ENCODE peak calls at places on chromosome 4, in nine cellular contexts. One of them, this sample, is unnamed.

GRCh38 chr4:67776746-67777145 is 22.6 kb upstream of the GNRHR start:
- DNase-seq in HCT116: no peak
- DNase-seq in heart left ventricle: no peak
- DNase-seq in bronchial epithelial cell: no peak
- DNase-seq in tibial nerve: no peak
- DNase-seq in SK-N-SH: no peak
- DNase-seq in PC-3: no peak
- DNase-seq in transverse colon: no peak
- DNase-seq in neural crest cell: no peak
- DNase-seq in this sample: no peak

GRCh38 chr4:125847518-125847917 is 532.8 kb downstream of the FAT4 start:
- DNase-seq in bronchial epithelial cell: no peak
- DNase-seq in neural crest cell: no peak
- DNase-seq in heart left ventricle: no peak
- DNase-seq in tibial nerve: no peak
- DNase-seq in transverse colon: no peak
- DNase-seq in HCT116: no peak
- DNase-seq in PC-3: no peak
- DNase-seq in SK-N-SH: no peak
- DNase-seq in this sample: no peak

GRCh38 chr4:111454961-111455360 is 690.3 kb upstream of the FAM241A start:
- DNase-seq in tibial nerve: no peak
- DNase-seq in bronchial epithelial cell: no peak
- DNase-seq in heart left ventricle: no peak
- DNase-seq in PC-3: no peak
- DNase-seq in transverse colon: peak
- DNase-seq in SK-N-SH: no peak
- DNase-seq in neural crest cell: no peak
- DNase-seq in HCT116: no peak
- DNase-seq in this sample: no peak

GRCh38 chr4:21901281-21901680 is 47.3 kb downstream of the KCNIP4 start:
- DNase-seq in bronchial epithelial cell: no peak
- DNase-seq in tibial nerve: no peak
- DNase-seq in PC-3: peak
- DNase-seq in heart left ventricle: no peak
- DNase-seq in HCT116: no peak
- DNase-seq in transverse colon: no peak
- DNase-seq in SK-N-SH: no peak
- DNase-seq in neural crest cell: no peak
- DNase-seq in this sample: no peak

GRCh38 chr4:156638332-156638731 is 333.3 kb downstream of the PDGFC start:
- DNase-seq in PC-3: no peak
- DNase-seq in neural crest cell: no peak
- DNase-seq in transverse colon: no peak
- DNase-seq in bronchial epithelial cell: no peak
- DNase-seq in SK-N-SH: no peak
- DNase-seq in tibial nerve: no peak
- DNase-seq in heart left ventricle: no peak
- DNase-seq in HCT116: no peak
- DNase-seq in this sample: no peak

GRCh38 chr4:101028886-101029285 is 318.4 kb downstream of the PPP3CA start:
- DNase-seq in HCT116: no peak
- DNase-seq in PC-3: no peak
- DNase-seq in transverse colon: no peak
- DNase-seq in neural crest cell: no peak
- DNase-seq in SK-N-SH: no peak
- DNase-seq in heart left ventricle: no peak
- DNase-seq in bronchial epithelial cell: no peak
- DNase-seq in tibial nerve: no peak
- DNase-seq in this sample: no peak

GRCh38 chr4:107853444-107854325 is 29.0 kb downstream of the SGMS2 start:
- DNase-seq in neural crest cell: no peak
- DNase-seq in transverse colon: no peak
- DNase-seq in PC-3: peak
- DNase-seq in SK-N-SH: no peak
- DNase-seq in tibial nerve: no peak
- DNase-seq in bronchial epithelial cell: peak
- DNase-seq in HCT116: peak
- DNase-seq in heart left ventricle: no peak
- DNase-seq in this sample: no peak

GRCh38 chr4:90226734-90227133 is 99.5 kb downstream of the CCSER1 start:
- DNase-seq in HCT116: no peak
- DNase-seq in PC-3: peak
- DNase-seq in transverse colon: no peak
- DNase-seq in tibial nerve: no peak
- DNase-seq in bronchial epithelial cell: no peak
- DNase-seq in SK-N-SH: no peak
- DNase-seq in heart left ventricle: no peak
- DNase-seq in neural crest cell: no peak
- DNase-seq in this sample: no peak

GRCh38 chr4:102036619-102037376 is 246.3 kb downstream of the BANK1 start:
- DNase-seq in heart left ventricle: no peak
- DNase-seq in SK-N-SH: no peak
- DNase-seq in HCT116: no peak
- DNase-seq in neural crest cell: no peak
- DNase-seq in tibial nerve: no peak
- DNase-seq in transverse colon: no peak
- DNase-seq in bronchial epithelial cell: peak
- DNase-seq in PC-3: no peak
- DNase-seq in this sample: no peak

GRCh38 chr4:146510942-146511341 is 10.8 kb downstream of the SLC10A7 start:
- DNase-seq in heart left ventricle: no peak
- DNase-seq in transverse colon: no peak
- DNase-seq in SK-N-SH: no peak
- DNase-seq in tibial nerve: no peak
- DNase-seq in bronchial epithelial cell: no peak
- DNase-seq in PC-3: no peak
- DNase-seq in HCT116: no peak
- DNase-seq in neural crest cell: no peak
- DNase-seq in this sample: no peak
- TF ChIP-seq CTCF in heart left ventricle: no peak
- TF ChIP-seq CTCF in transverse colon: no peak
- TF ChIP-seq CTCF in SK-N-SH: peak
- TF ChIP-seq CTCF in tibial nerve: no peak
- TF ChIP-seq CTCF in bronchial epithelial cell: no peak
- TF ChIP-seq CTCF in PC-3: peak
- TF ChIP-seq CTCF in HCT116: no peak
- TF ChIP-seq CTCF in neural crest cell: peak
- TF ChIP-seq CTCF in this sample: no peak

GRCh38 chr4:118278473-118279274 is 74.1 kb downstream of the PRSS12 start:
- DNase-seq in bronchial epithelial cell: peak
- DNase-seq in SK-N-SH: peak
- DNase-seq in heart left ventricle: peak
- DNase-seq in transverse colon: peak
- DNase-seq in neural crest cell: peak
- DNase-seq in PC-3: peak
- DNase-seq in HCT116: peak
- DNase-seq in tibial nerve: peak
- DNase-seq in this sample: peak

GRCh38 chr4:118277243-118277642 is 75.6 kb downstream of the PRSS12 start:
- DNase-seq in tibial nerve: no peak
- DNase-seq in heart left ventricle: no peak
- DNase-seq in neural crest cell: no peak
- DNase-seq in HCT116: no peak
- DNase-seq in transverse colon: no peak
- DNase-seq in bronchial epithelial cell: no peak
- DNase-seq in SK-N-SH: no peak
- DNase-seq in PC-3: no peak
- DNase-seq in this sample: no peak

GRCh38 chr4:118279328-118279727 is 73.5 kb downstream of the PRSS12 start:
- DNase-seq in PC-3: no peak
- DNase-seq in SK-N-SH: no peak
- DNase-seq in HCT116: no peak
- DNase-seq in heart left ventricle: no peak
- DNase-seq in bronchial epithelial cell: no peak
- DNase-seq in tibial nerve: no peak
- DNase-seq in transverse colon: no peak
- DNase-seq in neural crest cell: no peak
- DNase-seq in this sample: no peak

GRCh38 chr4:118273642-118274041 is 79.2 kb downstream of the PRSS12 start:
- DNase-seq in neural crest cell: no peak
- DNase-seq in transverse colon: no peak
- DNase-seq in SK-N-SH: no peak
- DNase-seq in tibial nerve: no peak
- DNase-seq in HCT116: no peak
- DNase-seq in PC-3: no peak
- DNase-seq in heart left ventricle: no peak
- DNase-seq in bronchial epithelial cell: no peak
- DNase-seq in this sample: no peak

GRCh38 chr4:118276551-118276950 is 76.3 kb downstream of the PRSS12 start:
- DNase-seq in HCT116: no peak
- DNase-seq in PC-3: no peak
- DNase-seq in tibial nerve: no peak
- DNase-seq in SK-N-SH: no peak
- DNase-seq in neural crest cell: no peak
- DNase-seq in transverse colon: no peak
- DNase-seq in bronchial epithelial cell: no peak
- DNase-seq in heart left ventricle: no peak
- DNase-seq in this sample: no peak
- TF ChIP-seq CTCF in HCT116: no peak
- TF ChIP-seq CTCF in PC-3: no peak
- TF ChIP-seq CTCF in tibial nerve: no peak
- TF ChIP-seq CTCF in SK-N-SH: no peak
- TF ChIP-seq CTCF in neural crest cell: no peak
- TF ChIP-seq CTCF in transverse colon: no peak
- TF ChIP-seq CTCF in bronchial epithelial cell: no peak
- TF ChIP-seq CTCF in heart left ventricle: no peak
- TF ChIP-seq CTCF in this sample: no peak

DNA sequence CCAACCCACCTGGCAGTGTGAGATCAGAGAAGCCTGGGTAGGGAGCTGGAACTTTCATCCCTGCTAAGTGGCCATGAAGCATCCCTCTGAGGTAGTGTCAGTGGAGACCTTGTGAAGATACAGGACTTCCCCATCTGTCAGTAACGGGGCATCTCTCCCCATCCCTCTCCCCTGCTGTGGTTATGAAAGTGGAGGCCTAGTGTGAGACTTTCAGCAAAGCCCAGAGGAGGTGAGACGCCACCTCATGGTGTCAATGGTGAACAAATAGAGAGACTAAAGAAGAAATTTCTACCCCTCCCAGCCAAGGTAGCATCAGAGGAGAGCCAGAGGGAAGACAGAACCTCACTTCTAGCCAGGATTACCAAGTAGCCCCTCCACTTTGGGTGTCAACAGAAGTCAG is 150.2 kb downstream of the VEGFC start:
- DNase-seq in heart left ventricle: no peak
- DNase-seq in HCT116: no peak
- DNase-seq in bronchial epithelial cell: no peak
- DNase-seq in SK-N-SH: no peak
- DNase-seq in PC-3: no peak
- DNase-seq in tibial nerve: no peak
- DNase-seq in neural crest cell: no peak
- DNase-seq in transverse colon: no peak
- DNase-seq in this sample: no peak
- TF ChIP-seq CTCF in heart left ventricle: no peak
- TF ChIP-seq CTCF in HCT116: no peak
- TF ChIP-seq CTCF in bronchial epithelial cell: no peak
- TF ChIP-seq CTCF in SK-N-SH: peak
- TF ChIP-seq CTCF in PC-3: no peak
- TF ChIP-seq CTCF in tibial nerve: no peak
- TF ChIP-seq CTCF in neural crest cell: no peak
- TF ChIP-seq CTCF in transverse colon: no peak
- TF ChIP-seq CTCF in this sample: no peak

GRCh38 chr4:15066140-15066539 is 63.9 kb downstream of the CPEB2 start:
- DNase-seq in HCT116: no peak
- DNase-seq in neural crest cell: no peak
- DNase-seq in bronchial epithelial cell: no peak
- DNase-seq in transverse colon: no peak
- DNase-seq in SK-N-SH: no peak
- DNase-seq in tibial nerve: no peak
- DNase-seq in heart left ventricle: no peak
- DNase-seq in PC-3: no peak
- DNase-seq in this sample: no peak
- TF ChIP-seq CTCF in HCT116: no peak
- TF ChIP-seq CTCF in neural crest cell: no peak
- TF ChIP-seq CTCF in bronchial epithelial cell: no peak
- TF ChIP-seq CTCF in transverse colon: no peak
- TF ChIP-seq CTCF in SK-N-SH: no peak
- TF ChIP-seq CTCF in tibial nerve: no peak
- TF ChIP-seq CTCF in heart left ventricle: no peak
- TF ChIP-seq CTCF in PC-3: no peak
- TF ChIP-seq CTCF in this sample: no peak

DNA sequence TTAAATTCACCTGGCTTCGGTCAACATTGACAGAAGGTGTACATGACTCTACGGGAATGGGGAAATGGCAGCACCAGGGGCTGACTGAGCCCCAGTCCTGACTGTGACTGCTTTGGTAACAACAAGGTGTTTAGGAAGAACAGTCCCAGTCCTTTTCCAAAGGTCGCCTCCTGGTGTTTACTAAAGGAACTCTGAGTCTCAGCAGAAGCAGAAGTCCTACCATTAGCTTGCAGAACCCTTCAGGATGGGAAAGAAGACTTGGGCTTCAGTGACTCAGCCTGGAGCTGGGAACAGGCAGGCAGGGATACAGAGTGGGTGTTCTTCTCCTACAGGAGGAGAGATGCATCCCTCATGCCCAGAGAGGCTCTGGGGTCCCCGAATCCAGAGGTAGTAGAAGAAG is 103.3 kb downstream of the MGST2 start:
- DNase-seq in HCT116: no peak
- DNase-seq in bronchial epithelial cell: peak
- DNase-seq in PC-3: no peak
- DNase-seq in transverse colon: no peak
- DNase-seq in neural crest cell: no peak
- DNase-seq in tibial nerve: no peak
- DNase-seq in heart left ventricle: no peak
- DNase-seq in SK-N-SH: no peak
- DNase-seq in this sample: no peak
- TF ChIP-seq CTCF in HCT116: no peak
- TF ChIP-seq CTCF in bronchial epithelial cell: peak
- TF ChIP-seq CTCF in PC-3: peak
- TF ChIP-seq CTCF in transverse colon: no peak
- TF ChIP-seq CTCF in neural crest cell: peak
- TF ChIP-seq CTCF in tibial nerve: no peak
- TF ChIP-seq CTCF in heart left ventricle: no peak
- TF ChIP-seq CTCF in SK-N-SH: peak
- TF ChIP-seq CTCF in this sample: no peak

DNA sequence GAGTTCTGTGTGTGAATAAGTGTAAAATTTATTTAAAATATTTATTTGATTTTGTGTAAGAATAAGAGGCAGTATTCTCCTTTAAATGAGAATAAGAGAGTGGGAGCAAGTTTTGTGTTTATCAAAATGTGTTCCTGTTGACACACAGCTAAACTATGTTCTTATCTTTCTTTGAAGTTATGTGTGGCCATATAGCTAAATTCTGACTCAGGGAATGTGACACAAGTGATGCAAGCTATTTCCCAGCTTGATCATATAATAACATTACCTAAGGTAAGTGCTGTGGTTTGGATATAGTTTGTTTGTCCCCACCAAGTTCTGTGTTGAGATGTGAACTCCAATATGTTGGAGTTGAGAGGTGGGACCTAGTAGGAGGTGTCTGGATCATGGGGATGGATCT is 740.0 kb upstream of the IGFBP7 start:
- DNase-seq in tibial nerve: no peak
- DNase-seq in heart left ventricle: no peak
- DNase-seq in bronchial epithelial cell: no peak
- DNase-seq in neural crest cell: no peak
- DNase-seq in SK-N-SH: no peak
- DNase-seq in PC-3: no peak
- DNase-seq in transverse colon: no peak
- DNase-seq in HCT116: no peak
- DNase-seq in this sample: no peak
- TF ChIP-seq CTCF in tibial nerve: no peak
- TF ChIP-seq CTCF in heart left ventricle: no peak
- TF ChIP-seq CTCF in bronchial epithelial cell: no peak
- TF ChIP-seq CTCF in neural crest cell: no peak
- TF ChIP-seq CTCF in SK-N-SH: no peak
- TF ChIP-seq CTCF in PC-3: no peak
- TF ChIP-seq CTCF in transverse colon: no peak
- TF ChIP-seq CTCF in HCT116: no peak
- TF ChIP-seq CTCF in this sample: no peak